ENCODE peak calls at places on chromosomes 5 and 9, in four cellular contexts. Z is M059J; C is H54; T is stimulated activated naive CD8-positive, alpha-beta T cell treated with anti-CD3 and anti-CD28 coated beads, Interleukin-15, Interleukin-2, amounts not matched to agents 100 U/mL and 50 U/mL, for 24 hours. S is an unnamed sample.

GRCh38 chr9:77961541-77961940 is 70.1 kb downstream of the GNAQ start:
- DNase-seq in Z (peak; percentile 46), C (no peak), T (no peak), S (peak; percentile 53)

GRCh38 chr9:97440160-97440559 is 28.3 kb downstream of the TDRD7 start:
- DNase-seq in Z (no peak), C (no peak), T (no peak), S (no peak)

GRCh38 chr9:2017459-2018161 is 2.5 kb downstream of the SMARCA2 start:
- DNase-seq in Z (peak; percentile 77), C (peak; percentile 54), T (peak; percentile 72), S (peak; percentile 49)

GRCh38 chr9:132240860-132241482 is 79.1 kb downstream of the NTNG2 start:
- DNase-seq in Z (peak; percentile 66), C (peak; percentile 90), T (peak; percentile 99), S (peak; percentile 72)

GRCh38 chr9:128805661-128806060 is 12.6 kb upstream of the ENDOG start:
- DNase-seq in Z (no peak), C (no peak), T (no peak), S (no peak)

GRCh38 chr5:79436224-79436623 is 77.7 kb downstream of the HOMER1 start:
- DNase-seq in Z (peak; percentile 24), C (no peak), T (no peak), S (peak; percentile 94)

GRCh38 chr9:93996863-93997262 is 41.7 kb upstream of the BARX1 start:
- DNase-seq in Z (peak; percentile 8), C (no peak), T (no peak), S (no peak)

GRCh38 chr9:19161257-19162025 is 34.1 kb upstream of the PLIN2 start:
- DNase-seq in Z (peak; percentile 98), C (peak; percentile 58), T (peak; percentile 55), S (peak; percentile 100)

GRCh38 chr9:127572961-127573727 is 38.9 kb upstream of the STXBP1 start:
- DNase-seq in Z (peak; percentile 80), C (no peak), T (no peak), S (peak; percentile 72)

S was measured in renal cortical epithelial cell.